ENCODE peak calls at places on chromosomes 11 and 22, in six cellular contexts. One of them, this sample, is unnamed.

GRCh38 chr22:46649176-46650077 is 29.2 kb downstream of the GRAMD4 start:
- DNase-seq in AG09309: no peak
- DNase-seq in GM13977: no peak
- DNase-seq in kidney: no peak
- DNase-seq in right lobe of liver: peak
- DNase-seq in nephron progenitor cell: no peak
- DNase-seq in this sample: no peak

GRCh38 chr11:46036009-46036408 is 85.2 kb downstream of the PHF21A start:
- DNase-seq in AG09309: no peak
- DNase-seq in kidney: no peak
- DNase-seq in right lobe of liver: no peak
- DNase-seq in nephron progenitor cell: no peak
- DNase-seq in GM13977: no peak
- DNase-seq in this sample: no peak

GRCh38 chr22:44497218-44497903 is 672 bp downstream of the RTL6 start:
- DNase-seq in nephron progenitor cell: no peak
- DNase-seq in AG09309: no peak
- DNase-seq in right lobe of liver: peak
- DNase-seq in kidney: peak
- DNase-seq in GM13977: no peak
- DNase-seq in this sample: no peak

GRCh38 chr22:19903031-19903430 is 38.5 kb upstream of the COMT start:
- DNase-seq in AG09309: no peak
- DNase-seq in GM13977: no peak
- DNase-seq in nephron progenitor cell: peak
- DNase-seq in kidney: no peak
- DNase-seq in right lobe of liver: no peak
- DNase-seq in this sample: no peak

GRCh38 chr11:69040581-69041260 is 8.0 kb upstream of the TPCN2 start:
- DNase-seq in AG09309: peak
- DNase-seq in nephron progenitor cell: no peak
- DNase-seq in GM13977: no peak
- DNase-seq in right lobe of liver: no peak
- DNase-seq in kidney: no peak
- DNase-seq in this sample: peak

GRCh38 chr22:46052331-46052771 is 75.4 kb upstream of the WNT7B start:
- DNase-seq in nephron progenitor cell: no peak
- DNase-seq in AG09309: no peak
- DNase-seq in GM13977: no peak
- DNase-seq in kidney: peak
- DNase-seq in right lobe of liver: peak
- DNase-seq in this sample: no peak

GRCh38 chr11:84212467-84213390 is 926.6 kb upstream of the CCDC90B start:
- DNase-seq in AG09309: no peak
- DNase-seq in GM13977: no peak
- DNase-seq in right lobe of liver: no peak
- DNase-seq in kidney: peak
- DNase-seq in nephron progenitor cell: no peak
- DNase-seq in this sample: no peak

GRCh38 chr11:96187779-96188624 is 155.0 kb downstream of the MAML2 start:
- DNase-seq in right lobe of liver: no peak
- DNase-seq in kidney: no peak
- DNase-seq in nephron progenitor cell: no peak
- DNase-seq in AG09309: peak
- DNase-seq in GM13977: no peak
- DNase-seq in this sample: peak

GRCh38 chr11:43639224-43639623 is 41.3 kb upstream of the HSD17B12 start:
- DNase-seq in nephron progenitor cell: no peak
- DNase-seq in AG09309: no peak
- DNase-seq in GM13977: no peak
- DNase-seq in kidney: no peak
- DNase-seq in right lobe of liver: no peak
- DNase-seq in this sample: no peak

GRCh38 chr11:107988397-107989158 is 20.1 kb upstream of the CUL5 start:
- DNase-seq in right lobe of liver: no peak
- DNase-seq in AG09309: no peak
- DNase-seq in GM13977: no peak
- DNase-seq in nephron progenitor cell: no peak
- DNase-seq in kidney: no peak
- DNase-seq in this sample: no peak

DNA sequence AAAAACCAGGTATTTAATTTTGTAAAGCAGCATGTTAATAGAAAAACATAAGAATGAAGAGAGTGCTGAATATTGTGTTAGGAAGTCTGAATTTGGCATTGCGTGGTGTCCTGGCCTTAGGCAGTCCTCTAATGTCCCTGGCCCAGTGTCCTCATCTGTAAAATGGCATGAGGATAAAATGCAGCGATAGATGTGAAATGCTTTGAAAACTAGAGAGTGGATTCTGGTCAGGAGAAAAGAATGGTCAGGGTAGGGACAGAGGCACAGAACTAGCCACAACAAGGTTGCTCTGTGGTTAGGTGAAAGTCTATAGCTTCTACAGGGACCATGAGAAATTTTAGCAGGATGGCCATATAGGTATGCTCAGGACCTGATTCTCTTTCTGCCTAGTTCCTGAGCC is 18.9 kb downstream of the RNF185 start:
- DNase-seq in nephron progenitor cell: no peak
- DNase-seq in AG09309: no peak
- DNase-seq in kidney: no peak
- DNase-seq in GM13977: no peak
- DNase-seq in right lobe of liver: no peak
- DNase-seq in this sample: no peak
- TF ChIP-seq CTCF in nephron progenitor cell: no peak
- TF ChIP-seq CTCF in AG09309: no peak
- TF ChIP-seq CTCF in kidney: no peak
- TF ChIP-seq CTCF in GM13977: no peak
- TF ChIP-seq CTCF in right lobe of liver: no peak
- TF ChIP-seq CTCF in this sample: no peak

GRCh38 chr22:41537203-41537602 is 7.1 kb downstream of the POLR3H start:
- DNase-seq in right lobe of liver: no peak
- DNase-seq in nephron progenitor cell: no peak
- DNase-seq in GM13977: no peak
- DNase-seq in kidney: no peak
- DNase-seq in AG09309: no peak
- DNase-seq in this sample: no peak

GRCh38 chr22:41532908-41533825 is 11.1 kb downstream of the POLR3H start:
- DNase-seq in GM13977: peak
- DNase-seq in nephron progenitor cell: peak
- DNase-seq in AG09309: no peak
- DNase-seq in right lobe of liver: peak
- DNase-seq in kidney: peak
- DNase-seq in this sample: no peak

GRCh38 chr22:41534219-41534618 is 10.1 kb downstream of the POLR3H start:
- DNase-seq in AG09309: no peak
- DNase-seq in GM13977: no peak
- DNase-seq in right lobe of liver: no peak
- DNase-seq in kidney: no peak
- DNase-seq in nephron progenitor cell: no peak
- DNase-seq in this sample: no peak

GRCh38 chr22:41531736-41532477 is 12.4 kb downstream of the POLR3H start:
- DNase-seq in right lobe of liver: no peak
- DNase-seq in nephron progenitor cell: no peak
- DNase-seq in GM13977: no peak
- DNase-seq in kidney: no peak
- DNase-seq in AG09309: no peak
- DNase-seq in this sample: no peak

DNA sequence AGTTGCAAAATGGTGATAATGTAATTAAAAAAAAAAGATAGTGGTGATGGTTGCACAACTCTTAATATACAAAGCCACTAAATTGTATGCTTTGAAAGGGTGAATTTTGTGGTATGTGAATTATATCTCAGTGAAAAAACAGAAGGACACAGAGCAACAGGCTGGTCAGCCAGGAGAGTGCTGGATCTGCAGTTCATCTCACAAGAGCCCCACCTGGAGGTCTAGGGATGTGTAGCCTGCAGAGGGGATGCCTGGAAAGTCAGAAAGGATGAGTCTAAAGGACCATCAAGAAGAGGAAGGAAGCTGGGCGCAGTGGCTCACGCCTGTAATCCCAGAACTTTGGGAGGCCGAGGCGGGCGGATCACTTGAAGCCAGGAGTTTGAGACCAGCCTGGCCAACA is 9.0 kb downstream of the POLR3H start:
- DNase-seq in kidney: no peak
- DNase-seq in GM13977: no peak
- DNase-seq in right lobe of liver: no peak
- DNase-seq in AG09309: no peak
- DNase-seq in nephron progenitor cell: no peak
- DNase-seq in this sample: no peak
- TF ChIP-seq CTCF in kidney: no peak
- TF ChIP-seq CTCF in GM13977: no peak
- TF ChIP-seq CTCF in right lobe of liver: no peak
- TF ChIP-seq CTCF in AG09309: peak
- TF ChIP-seq CTCF in nephron progenitor cell: no peak
- TF ChIP-seq CTCF in this sample: peak

GRCh38 chr22:42296883-42297282 is 26.4 kb upstream of the TCF20 start:
- DNase-seq in nephron progenitor cell: no peak
- DNase-seq in right lobe of liver: no peak
- DNase-seq in AG09309: no peak
- DNase-seq in GM13977: no peak
- DNase-seq in kidney: no peak
- DNase-seq in this sample: no peak

GRCh38 chr22:42294034-42294985 is 23.9 kb upstream of the TCF20 start:
- DNase-seq in nephron progenitor cell: peak
- DNase-seq in AG09309: no peak
- DNase-seq in right lobe of liver: peak
- DNase-seq in kidney: no peak
- DNase-seq in GM13977: no peak
- DNase-seq in this sample: no peak

GRCh38 chr22:42298746-42299145 is 28.3 kb upstream of the TCF20 start:
- DNase-seq in GM13977: no peak
- DNase-seq in nephron progenitor cell: no peak
- DNase-seq in kidney: no peak
- DNase-seq in right lobe of liver: no peak
- DNase-seq in AG09309: no peak
- DNase-seq in this sample: no peak

GRCh38 chr22:42297778-42298177 is 27.3 kb upstream of the TCF20 start:
- DNase-seq in kidney: no peak
- DNase-seq in AG09309: no peak
- DNase-seq in nephron progenitor cell: no peak
- DNase-seq in right lobe of liver: no peak
- DNase-seq in GM13977: no peak
- DNase-seq in this sample: no peak

GRCh38 chr22:42296381-42296853 is 26.0 kb upstream of the TCF20 start:
- DNase-seq in AG09309: no peak
- DNase-seq in nephron progenitor cell: no peak
- DNase-seq in right lobe of liver: no peak
- DNase-seq in GM13977: no peak
- DNase-seq in kidney: no peak
- DNase-seq in this sample: no peak
- TF ChIP-seq CTCF in AG09309: no peak
- TF ChIP-seq CTCF in nephron progenitor cell: no peak
- TF ChIP-seq CTCF in right lobe of liver: no peak
- TF ChIP-seq CTCF in GM13977: peak
- TF ChIP-seq CTCF in kidney: no peak
- TF ChIP-seq CTCF in this sample: no peak

DNA sequence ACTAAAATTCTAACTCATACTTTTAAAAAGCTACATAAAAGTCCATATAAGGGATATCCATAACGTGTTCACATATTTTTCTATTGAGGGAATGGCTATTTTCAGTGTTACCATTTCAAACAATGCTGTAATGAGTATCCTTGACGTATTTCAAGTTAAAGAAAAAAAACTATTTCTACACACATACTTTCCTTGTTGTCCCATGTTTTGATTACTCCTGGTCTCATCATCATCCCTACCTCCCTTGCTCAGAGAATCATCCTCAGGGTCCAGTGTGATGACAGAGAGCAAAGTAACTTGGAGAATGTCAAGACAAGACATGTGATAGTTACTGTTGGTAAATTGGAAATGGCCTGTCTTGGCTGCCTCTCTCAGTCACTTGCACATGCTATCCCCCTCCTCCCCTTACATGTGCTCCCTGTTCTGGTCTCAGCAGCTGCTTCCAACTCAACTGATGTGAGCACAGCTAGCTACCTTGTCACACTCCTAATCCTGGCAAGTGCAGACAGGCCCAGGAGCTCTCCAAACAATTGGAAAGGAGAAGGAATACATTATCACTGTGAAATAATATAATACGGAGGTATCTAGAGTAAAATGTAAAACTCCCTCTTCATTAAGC is 21.8 kb downstream of the NUMA1 start:
- DNase-seq in GM13977: no peak
- DNase-seq in right lobe of liver: no peak
- DNase-seq in nephron progenitor cell: no peak
- DNase-seq in AG09309: no peak
- DNase-seq in kidney: no peak
- DNase-seq in this sample: no peak
- TF ChIP-seq CTCF in GM13977: no peak
- TF ChIP-seq CTCF in right lobe of liver: no peak
- TF ChIP-seq CTCF in nephron progenitor cell: no peak
- TF ChIP-seq CTCF in AG09309: no peak
- TF ChIP-seq CTCF in kidney: no peak
- TF ChIP-seq CTCF in this sample: no peak

GRCh38 chr11:62787005-62787759 is at the start of gene TMEM179B:
- DNase-seq in right lobe of liver: peak
- DNase-seq in kidney: peak
- DNase-seq in AG09309: peak
- DNase-seq in nephron progenitor cell: peak
- DNase-seq in GM13977: peak
- DNase-seq in this sample: peak
- TF ChIP-seq CTCF in right lobe of liver: peak
- TF ChIP-seq CTCF in kidney: peak
- TF ChIP-seq CTCF in AG09309: peak
- TF ChIP-seq CTCF in nephron progenitor cell: no peak
- TF ChIP-seq CTCF in GM13977: peak
- TF ChIP-seq CTCF in this sample: peak

DNA sequence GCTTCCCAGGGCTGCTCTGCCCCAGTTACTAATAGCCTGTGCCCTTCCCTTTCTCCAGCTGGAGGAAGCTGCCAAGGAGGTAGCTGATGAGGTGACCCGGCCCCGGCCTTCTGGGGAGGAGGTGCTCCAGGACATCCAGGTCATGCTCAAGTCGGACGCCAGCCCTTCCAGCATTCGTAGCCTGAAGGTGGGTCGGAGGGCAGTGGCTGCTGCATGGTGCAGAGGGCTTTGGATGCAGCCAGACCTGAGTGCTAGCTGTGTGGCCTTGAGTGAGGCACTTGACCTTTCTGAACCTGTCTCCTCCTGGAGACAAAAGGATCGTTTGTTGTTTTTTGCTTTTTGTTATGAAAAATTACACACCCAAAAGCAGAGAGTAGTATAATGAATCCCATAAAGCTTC is 3.4 kb downstream of the MCM5 start:
- DNase-seq in right lobe of liver: no peak
- DNase-seq in kidney: no peak
- DNase-seq in GM13977: no peak
- DNase-seq in nephron progenitor cell: no peak
- DNase-seq in AG09309: no peak
- DNase-seq in this sample: no peak
- TF ChIP-seq CTCF in right lobe of liver: no peak
- TF ChIP-seq CTCF in kidney: no peak
- TF ChIP-seq CTCF in GM13977: no peak
- TF ChIP-seq CTCF in nephron progenitor cell: no peak
- TF ChIP-seq CTCF in AG09309: no peak
- TF ChIP-seq CTCF in this sample: no peak

This sample was measured in AG09319.